ENCODE peak calls at places on chromosome 12, in seven cellular contexts. D, Q, G, K, L, A and V are unnamed samples. For H3K4me1, the result is how much of the 10 kb centered on the place peaks cover.

GRCh38 chr12:65986047-65986446 is 144.5 kb downstream of the LLPH start:
- DNase-seq in D (no peak), Q (no peak), G (no peak), K (no peak), L (no peak), A (no peak), V (no peak)

GRCh38 chr12:50665170-50665569 is 98.7 kb upstream of the ATF1 start:
- DNase-seq in D (no peak), Q (peak), G (no peak), K (no peak), L (no peak), A (no peak), V (no peak)

GRCh38 chr12:9754984-9755383 is 5.7 kb downstream of the CD69 start:
- DNase-seq in D (no peak), Q (no peak), G (no peak), K (no peak), L (no peak), A (peak), V (no peak)

GRCh38 chr12:62519043-62519442 is 52.4 kb downstream of the MON2 start:
- DNase-seq in D (no peak), Q (no peak), G (no peak), K (peak), L (no peak), A (peak), V (no peak)

GRCh38 chr12:124837958-124838803 is 25.5 kb downstream of the SCARB1 start:
- DNase-seq in D (peak), Q (peak), G (no peak), K (peak), L (peak), A (peak), V (no peak)

GRCh38 chr12:5070090-5070489 is 26.4 kb downstream of the KCNA5 start:
- DNase-seq in D (no peak), Q (no peak), G (no peak), K (no peak), L (no peak), A (peak), V (no peak)

GRCh38 chr12:57416039-57416996 is 14.5 kb downstream of the R3HDM2 start:
- DNase-seq in D (peak), Q (peak), G (no peak), K (no peak), L (no peak), A (peak), V (no peak)

GRCh38 chr12:3195859-3196483 is 118.8 kb downstream of the TSPAN9 start:
- DNase-seq in D (no peak), Q (no peak), G (no peak), K (no peak), L (no peak), A (no peak), V (no peak)

GRCh38 chr12:59444932-59445331 is 150.9 kb upstream of the SLC16A7 start:
- DNase-seq in D (peak), Q (peak), G (no peak), K (no peak), L (no peak), A (peak), V (peak)

GRCh38 chr12:6292606-6293005 is 17.9 kb upstream of the PLEKHG6 start:
- DNase-seq in D (peak), Q (peak), G (no peak), K (no peak), L (no peak), A (peak), V (no peak)

GRCh38 chr12:96040305-96041133 is 5.1 kb upstream of the LTA4H start:
- DNase-seq in D (no peak), Q (no peak), G (no peak), K (no peak), L (no peak), A (peak), V (no peak)

GRCh38 chr12:111367661-111368221 is 1.2 kb downstream of the PHETA1 start:
- DNase-seq in D (peak), Q (peak), G (no peak), K (no peak), L (peak), A (peak), V (no peak)

GRCh38 chr12:16788888-16789790 is 183.2 kb upstream of the LMO3 start:
- DNase-seq in D (no peak), Q (no peak), G (peak), K (no peak), L (no peak), A (peak), V (no peak)

GRCh38 chr12:17333287-17333686 is 727.3 kb upstream of the LMO3 start:
- DNase-seq in D (no peak), Q (peak), G (no peak), K (peak), L (peak), A (no peak), V (no peak)

GRCh38 chr12:132776816-132777568 is 15.4 kb upstream of the ANKLE2 start:
- DNase-seq in D (peak), Q (no peak), G (no peak), K (no peak), L (no peak), A (no peak), V (no peak)

GRCh38 chr12:126095748-126096510 is 1030.7 kb downstream of the AACS start:
- DNase-seq in D (no peak), Q (no peak), G (no peak), K (no peak), L (no peak), A (no peak), V (no peak)

GRCh38 chr12:25725874-25726273 is 172.8 kb upstream of the LMNTD1 start:
- DNase-seq in D (peak), Q (no peak), G (no peak), K (no peak), L (peak), A (no peak), V (no peak)

GRCh38 chr12:52900896-52901714 is 3.8 kb downstream of the KRT8 start:
- DNase-seq in D (no peak), Q (no peak), G (no peak), K (no peak), L (no peak), A (no peak), V (no peak)

GRCh38 chr12:12901158-12901791 is 9.9 kb downstream of the GPRC5A start:
- DNase-seq in D (peak), Q (peak), G (no peak), K (peak), L (peak), A (no peak), V (no peak)

GRCh38 chr12:47079365-47079893 is at the start of gene PCED1B:
- DNase-seq in D (peak), Q (peak), G (peak), K (no peak), L (peak), A (peak), V (peak)

GRCh38 chr12:39620664-39621658 is 1.4 kb upstream of the ABCD2 start:
- DNase-seq in D (peak), Q (peak), G (no peak), K (no peak), L (no peak), A (peak), V (no peak)

GRCh38 chr12:100075598-100075997 is 67.1 kb downstream of the BLTP3B start:
- DNase-seq in D (no peak), Q (peak), G (no peak), K (no peak), L (no peak), A (no peak), V (no peak)

GRCh38 chr12:28097221-28097620 is 93.0 kb upstream of the CCDC91 start:
- DNase-seq in D (no peak), Q (no peak), G (no peak), K (no peak), L (no peak), A (no peak), V (no peak)

GRCh38 chr12:56042430-56043203 is 899 bp downstream of the RPS26 start:
- DNase-seq in D (no peak), Q (no peak), G (no peak), K (no peak), L (no peak), A (no peak), V (peak)

GRCh38 chr12:122963928-122964240 is 2.4 kb downstream of the ABCB9 start:
- DNase-seq in D (peak), Q (no peak), G (no peak), K (no peak), L (no peak), A (no peak), V (no peak)

GRCh38 chr12:14185441-14186192 is 179.9 kb upstream of the ATF7IP start:
- DNase-seq in D (peak), Q (peak), G (peak), K (peak), L (peak), A (peak), V (peak)

GRCh38 chr12:93982847-93983315 is 165.5 kb upstream of the PLXNC1 start:
- DNase-seq in D (peak), Q (peak), G (no peak), K (no peak), L (peak), A (peak), V (no peak)

GRCh38 chr12:48002773-48003218 is 1.5 kb downstream of the COL2A1 start:
- DNase-seq in D (peak), Q (peak), G (peak), K (no peak), L (peak), A (peak), V (no peak)

GRCh38 chr12:52650520-52651081 is 1.4 kb downstream of the KRT2 start:
- DNase-seq in D (no peak), Q (peak), G (no peak), K (no peak), L (no peak), A (no peak), V (no peak)

GRCh38 chr12:65415826-65416225 is 137.3 kb downstream of the MSRB3 start:
- DNase-seq in D (no peak), Q (peak), G (no peak), K (no peak), L (peak), A (no peak), V (no peak)

GRCh38 chr12:30417697-30418231 is 277.9 kb downstream of the IPO8 start:
- DNase-seq in D (peak), Q (peak), G (no peak), K (no peak), L (no peak), A (peak), V (no peak)

GRCh38 chr12:5817246-5817645 is 127.8 kb downstream of the ANO2 start:
- DNase-seq in D (no peak), Q (no peak), G (no peak), K (no peak), L (no peak), A (no peak), V (no peak)

GRCh38 chr12:49825360-49825970 is 2.7 kb downstream of the NCKAP5L start:
- DNase-seq in D (peak), Q (no peak), G (peak), K (no peak), L (no peak), A (no peak), V (peak)

GRCh38 chr12:48159976-48160525 is 2.7 kb upstream of the ASB8 start:
- DNase-seq in D (no peak), Q (no peak), G (no peak), K (no peak), L (no peak), A (no peak), V (no peak)

GRCh38 chr12:80165741-80166140 is 66.4 kb downstream of the OTOGL start:
- DNase-seq in D (no peak), Q (no peak), G (no peak), K (no peak), L (no peak), A (no peak), V (no peak)

GRCh38 chr12:132700212-132700913 is 10.3 kb upstream of the PGAM5 start:
- DNase-seq in D (peak), Q (peak), G (no peak), K (no peak), L (no peak), A (no peak), V (no peak)

GRCh38 chr12:6777386-6777785 is 5.1 kb downstream of the LAG3 start:
- DNase-seq in D (no peak), Q (no peak), G (no peak), K (no peak), L (peak), A (no peak), V (no peak)

GRCh38 chr12:121579981-121580868 is 598 bp downstream of the KDM2B start:
- DNase-seq in D (peak), Q (peak), G (peak), K (peak), L (peak), A (peak), V (peak)
- H3K4me1 ChIP-seq in D (under half), Q (under half), G (under half), K (under half), L (under half), A (under half), V (under half)

GRCh38 chr12:105224399-105224798 is 11.6 kb downstream of the APPL2 start:
- DNase-seq in D (no peak), Q (no peak), G (no peak), K (no peak), L (no peak), A (no peak), V (no peak)
- H3K4me2 ChIP-seq in D (no peak), Q (no peak), G (no peak), K (no peak), L (no peak), A (no peak), V (no peak)

GRCh38 chr12:127911289-127911688 is 355.7 kb upstream of the TMEM132C start:
- DNase-seq in D (no peak), Q (no peak), G (no peak), K (no peak), L (no peak), A (no peak), V (no peak)
- H3K4me1 ChIP-seq in D (under half), Q (under half), G (under half), K (under half), L (under half), A (under half), V (under half)

GRCh38 chr12:89273525-89273924 is 78.8 kb downstream of the DUSP6 start:
- DNase-seq in D (no peak), Q (no peak), G (no peak), K (no peak), L (no peak), A (no peak), V (no peak)
- H3K4me2 ChIP-seq in D (peak), Q (no peak), G (no peak), K (no peak), L (no peak), A (no peak), V (no peak)

DNA sequence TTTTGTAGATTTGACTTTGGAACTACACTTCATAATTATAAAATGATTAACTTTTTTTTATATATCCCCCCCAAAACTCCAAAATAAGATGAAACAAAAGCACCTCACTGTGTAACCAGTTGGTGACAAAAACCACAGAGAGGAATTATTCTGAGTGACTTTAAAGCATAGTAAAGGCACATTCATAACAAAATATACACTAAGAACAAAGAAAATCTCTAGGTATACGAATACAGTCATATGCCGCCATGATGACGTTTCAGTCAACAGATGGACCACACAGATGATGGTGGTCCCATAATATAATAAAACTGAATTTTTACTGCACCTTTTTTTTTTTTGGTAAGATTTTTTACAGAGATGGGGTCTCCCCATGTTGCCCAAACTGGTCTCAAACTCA is 70.7 kb downstream of the MED13L start:
- DNase-seq in D (no peak), Q (no peak), G (no peak), K (no peak), L (no peak), A (no peak), V (no peak)
- H3K4me1 ChIP-seq in D (under half), Q (under half), G (under half), K (under half), L (under half), A (under half), V (under half)

DNA sequence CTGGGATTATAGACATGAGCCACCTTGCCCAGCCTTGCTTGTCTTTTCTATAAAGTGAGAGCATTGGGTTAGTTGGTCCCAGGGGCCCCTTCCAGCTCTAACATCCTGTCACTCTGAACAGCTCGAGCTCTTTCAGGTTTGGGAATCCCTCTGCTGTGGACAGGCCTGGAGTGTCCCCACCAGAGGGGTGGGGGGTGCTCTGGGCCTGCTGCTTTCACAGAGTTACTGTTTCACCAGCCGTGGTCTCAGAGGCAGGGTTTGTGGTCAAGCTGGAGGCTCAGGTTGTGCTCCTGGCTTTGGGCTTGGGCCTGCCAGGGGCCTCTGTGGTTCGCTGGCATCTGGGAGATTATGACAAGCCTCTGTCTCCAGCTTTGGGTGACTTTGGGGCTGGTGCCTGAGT is 59.7 kb downstream of the FBXL14 start:
- DNase-seq in D (no peak), Q (no peak), G (no peak), K (no peak), L (no peak), A (no peak), V (no peak)
- H3K4me2 ChIP-seq in D (peak), Q (no peak), G (no peak), K (no peak), L (no peak), A (no peak), V (peak)

GRCh38 chr12:109892748-109893147 is 7.3 kb upstream of the TCHP start:
- DNase-seq in D (no peak), Q (no peak), G (no peak), K (no peak), L (no peak), A (no peak), V (no peak)
- H3K4me1 ChIP-seq in D (under half), Q (under half), G (under half), K (under half), L (under half), A (under half), V (under half)

GRCh38 chr12:63811755-63812154 is 32.0 kb downstream of the RXYLT1 start:
- DNase-seq in D (no peak), Q (no peak), G (no peak), K (no peak), L (no peak), A (no peak), V (no peak)
- H3K4me2 ChIP-seq in D (no peak), Q (no peak), G (no peak), K (no peak), L (no peak), A (no peak), V (no peak)